ENCODE peak calls at places on chromosome 6, in five cellular contexts. P, A, M, V and Y are unnamed samples. For H3K4me1, the result is how much of the 10 kb centered on the place peaks cover.

GRCh38 chr6:36227379-36228344 is 31.1 kb downstream of the BRPF3 start:
- DNase-seq in V (no peak), P (no peak), M (no peak), A (no peak), Y (no peak)

GRCh38 chr6:2855061-2855519 is 13.4 kb upstream of the SERPINB1 start:
- DNase-seq in V (peak), A (no peak), P (no peak), M (no peak), Y (no peak)

GRCh38 chr6:2186516-2186915 is 58.9 kb downstream of the GMDS start:
- DNase-seq in M (no peak), P (no peak), V (no peak), A (no peak), Y (no peak)

GRCh38 chr6:72784581-72784980 is 162.7 kb downstream of the KCNQ5 start:
- DNase-seq in P (no peak), M (no peak), V (peak), A (no peak), Y (peak)

GRCh38 chr6:170083236-170084051 is 207.4 kb downstream of the DLL1 start:
- DNase-seq in A (no peak), M (no peak), V (no peak), P (no peak), Y (no peak)

GRCh38 chr6:31582230-31582601 is at the start of gene LTB:
- DNase-seq in P (no peak), V (no peak), A (no peak), M (no peak), Y (no peak)

GRCh38 chr6:143583542-143584330 is 72.2 kb upstream of the FUCA2 start:
- DNase-seq in A (no peak), M (no peak), P (no peak), V (peak), Y (peak)

GRCh38 chr6:81750660-81751387 is 1.7 kb downstream of the TENT5A start:
- DNase-seq in M (no peak), V (no peak), A (no peak), P (no peak), Y (peak)

GRCh38 chr6:107123501-107123900 is 8.2 kb upstream of the BEND3 start:
- DNase-seq in M (no peak), V (no peak), A (no peak), P (no peak), Y (no peak)

GRCh38 chr6:119479860-119480655 is 130.5 kb upstream of the MAN1A1 start:
- DNase-seq in P (no peak), V (peak), A (no peak), M (no peak), Y (peak)

GRCh38 chr6:68875403-68875802 is 240.3 kb downstream of the ADGRB3 start:
- DNase-seq in P (no peak), M (no peak), A (no peak), V (no peak), Y (no peak)

GRCh38 chr6:760982-761955 is 68.3 kb upstream of the EXOC2 start:
- DNase-seq in P (no peak), M (no peak), V (no peak), A (no peak), Y (no peak)

GRCh38 chr6:6717953-6718352 is 129.4 kb downstream of the LY86 start:
- DNase-seq in M (no peak), V (peak), A (no peak), P (no peak), Y (peak)

GRCh38 chr6:138404666-138405337 is 779 bp downstream of the HEBP2 start:
- DNase-seq in V (peak), A (no peak), P (no peak), M (no peak), Y (no peak)

GRCh38 chr6:112946051-112946450 is 598.9 kb downstream of the RFPL4B start:
- DNase-seq in V (peak), P (no peak), M (no peak), A (no peak), Y (peak)

GRCh38 chr6:89972024-89972381 is 77.7 kb downstream of the GJA10 start:
- DNase-seq in M (no peak), P (no peak), A (no peak), V (no peak), Y (no peak)

GRCh38 chr6:39339557-39340555 is 17.4 kb upstream of the KCNK16 start:
- DNase-seq in P (no peak), V (peak), M (no peak), A (no peak), Y (no peak)

GRCh38 chr6:151916075-151916474 is 108.6 kb downstream of the ESR1 start:
- DNase-seq in P (no peak), V (no peak), M (no peak), A (no peak), Y (no peak)

GRCh38 chr6:37284781-37285180 is 26.8 kb upstream of the TMEM217 start:
- DNase-seq in A (no peak), M (no peak), V (no peak), P (no peak), Y (no peak)

GRCh38 chr6:47004458-47004857 is 37.7 kb downstream of the ADGRF1 start:
- DNase-seq in A (no peak), P (no peak), V (peak), M (no peak), Y (no peak)

GRCh38 chr6:26536571-26537159 is 1.5 kb upstream of the HMGN4 start:
- DNase-seq in A (no peak), P (peak), M (peak), V (peak), Y (peak)

GRCh38 chr6:166308769-166309589 is 787 bp upstream of the PRR18 start:
- DNase-seq in A (no peak), V (no peak), M (no peak), P (no peak), Y (no peak)

GRCh38 chr6:113019176-113019575 is 672.0 kb downstream of the RFPL4B start:
- DNase-seq in A (no peak), M (no peak), V (no peak), P (no peak), Y (no peak)

GRCh38 chr6:2940851-2941250 is 30.5 kb downstream of the SERPINB6 start:
- DNase-seq in M (no peak), P (no peak), V (no peak), A (no peak), Y (no peak)

GRCh38 chr6:129844118-129844891 is 16.8 kb downstream of the TMEM244 start:
- DNase-seq in V (peak), M (peak), A (peak), P (peak), Y (peak)

GRCh38 chr6:4801491-4802118 is 25.4 kb downstream of the CDYL start:
- DNase-seq in M (no peak), V (no peak), A (no peak), P (no peak), Y (no peak)

GRCh38 chr6:43267619-43268347 is 24.5 kb downstream of the TTBK1 start:
- DNase-seq in M (no peak), P (no peak), A (no peak), V (no peak), Y (no peak)

GRCh38 chr6:164099535-164099982 is 685.0 kb downstream of the QKI start:
- DNase-seq in V (no peak), P (no peak), A (no peak), M (no peak), Y (no peak)

GRCh38 chr6:127392301-127392700 is 48.9 kb upstream of the ECHDC1 start:
- DNase-seq in A (no peak), V (no peak), M (no peak), P (no peak), Y (no peak)

GRCh38 chr6:122476131-122476530 is 4.5 kb upstream of the SERINC1 start:
- DNase-seq in P (no peak), A (no peak), V (peak), M (no peak), Y (peak)

GRCh38 chr6:38337819-38338465 is 301.8 kb downstream of the BTBD9 start:
- DNase-seq in P (no peak), A (no peak), M (no peak), V (peak), Y (peak)
- H2BK15ac ChIP-seq in P (no peak), A (no peak), M (no peak), V (no peak), Y (peak)

GRCh38 chr6:168902075-168902474 is 351.6 kb downstream of the THBS2 start:
- DNase-seq in P (no peak), V (no peak), M (no peak), A (no peak), Y (no peak)

GRCh38 chr6:168901076-168901475 is 352.6 kb downstream of the THBS2 start:
- DNase-seq in M (no peak), A (no peak), V (no peak), P (no peak), Y (no peak)

GRCh38 chr6:168895102-168895812 is 358.4 kb downstream of the THBS2 start:
- DNase-seq in V (peak), P (peak), A (no peak), M (peak), Y (peak)

GRCh38 chr6:168892031-168892430 is 361.6 kb downstream of the THBS2 start:
- DNase-seq in M (no peak), V (no peak), P (no peak), A (no peak), Y (no peak)

GRCh38 chr6:168896321-168896720 is 357.3 kb downstream of the THBS2 start:
- DNase-seq in A (no peak), M (no peak), V (no peak), P (no peak), Y (no peak)
- H2AK5ac ChIP-seq in A (no peak), M (no peak), V (no peak), P (no peak), Y (no peak)

DNA sequence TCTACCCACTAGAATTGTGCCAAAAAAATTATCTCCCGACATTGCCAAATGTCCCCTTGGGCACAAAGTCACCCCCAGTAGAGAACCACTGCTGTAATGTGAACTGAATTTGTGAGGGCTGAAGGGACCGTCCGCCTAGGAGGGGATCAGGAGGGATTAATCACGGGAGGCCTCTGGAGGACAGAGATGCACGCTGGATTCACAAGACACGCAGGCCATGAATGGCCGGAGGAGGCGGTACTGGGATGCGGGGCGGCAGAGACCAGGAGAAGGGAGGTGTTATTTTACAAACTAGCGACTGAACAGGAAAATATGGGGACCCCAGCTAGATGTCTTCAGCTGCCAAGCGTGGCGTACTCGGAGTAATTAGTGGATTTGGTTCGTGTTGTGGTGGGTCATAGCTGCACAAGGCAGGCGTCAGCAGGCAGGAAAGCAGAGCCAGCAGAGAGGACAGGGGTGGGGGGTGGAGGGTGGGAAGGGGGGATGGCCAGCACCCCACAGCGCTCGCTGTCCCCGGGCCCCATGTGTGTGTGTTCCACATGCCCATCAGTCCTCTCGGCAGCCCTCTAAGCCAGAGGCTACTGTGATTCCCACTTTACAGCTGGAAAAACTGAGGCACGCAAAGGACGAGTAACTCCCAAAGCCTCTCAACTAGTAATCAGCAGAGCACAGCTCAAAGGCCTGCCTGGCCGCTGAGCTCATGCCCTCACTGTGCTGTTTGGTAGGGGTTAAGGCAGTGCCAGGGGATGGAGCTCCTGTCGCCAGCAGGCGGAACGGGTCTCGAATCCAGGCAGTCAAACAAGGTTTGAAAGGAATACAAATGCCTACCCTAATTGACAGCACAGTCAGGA is 175.0 kb downstream of the ZDHHC14 start:
- DNase-seq in V (no peak), M (no peak), P (no peak), A (no peak), Y (no peak)
- H3K4me1 ChIP-seq in V (under half), M (under half), P (under half), A (under half), Y (under half)

GRCh38 chr6:105398859-105399258 is 4.0 kb downstream of the PREP start:
- DNase-seq in M (no peak), P (no peak), A (no peak), V (no peak), Y (no peak)
- H2BK15ac ChIP-seq in M (no peak), P (no peak), A (no peak), V (no peak), Y (no peak)

GRCh38 chr6:110334425-110335158 is 23.6 kb downstream of the METTL24 start:
- DNase-seq in P (no peak), M (no peak), V (no peak), A (no peak), Y (no peak)
- H2AK5ac ChIP-seq in P (no peak), M (no peak), V (no peak), A (no peak), Y (no peak)

GRCh38 chr6:52725133-52725529 is 38.1 kb downstream of the GSTA2 start:
- DNase-seq in A (no peak), V (no peak), P (no peak), M (no peak), Y (no peak)
- H3K4me1 ChIP-seq in A (under half), V (under half), P (under half), M (under half), Y (under half)